ENCODE peak calls at places on chromosomes 3 and 15, in seven cellular contexts. S is Kasumi-1; K is stimulated activated CD8-positive, alpha-beta memory T cell treated with anti-CD3 and anti-CD28 coated beads, Interleukin-12 subunit alpha, Interleukin-12 subunit beta, amount 100 ng/mL, for 4 hours; Z is activated T-cell treated with anti-CD3 and anti-CD28 coated beads for 48 hours; M is GM23338; O is H9; B is brain microvascular endothelial cell. D is an unnamed sample.

GRCh38 chr3:138051946-138052802 is 42.2 kb downstream of the CLDN18 start:
- DNase-seq in S (peak; percentile 20), K (no peak), Z (peak; percentile 22), M (peak; percentile 76), O (peak; percentile 62), B (peak; percentile 60), D (no peak)

GRCh38 chr3:148865039-148865438 is at the start of gene CPA3:
- DNase-seq in S (peak; percentile 47), K (no peak), Z (no peak), M (no peak), O (no peak), B (no peak), D (no peak)

GRCh38 chr3:48661501-48662139 is 1.1 kb downstream of the CELSR3 start:
- DNase-seq in S (peak; percentile 58), K (peak; percentile 54), Z (peak; percentile 69), M (peak; percentile 81), O (peak; percentile 87), B (peak; percentile 18), D (no peak)

GRCh38 chr15:75751901-75752300 is 39.3 kb upstream of the CSPG4 start:
- DNase-seq in S (no peak), K (no peak), Z (no peak), M (no peak), O (no peak), B (no peak), D (no peak)

GRCh38 chr15:28986108-28986507 is 100.3 kb downstream of the APBA2 start:
- DNase-seq in S (no peak), K (no peak), Z (no peak), M (no peak), O (no peak), B (no peak), D (no peak)

GRCh38 chr15:99504823-99505551 is 60.8 kb upstream of the MEF2A start:
- DNase-seq in S (no peak), K (no peak), Z (no peak), M (peak; percentile 12), O (no peak), B (peak; percentile 20), D (no peak)

GRCh38 chr3:105836533-105836932 is 32.3 kb downstream of the CBLB start:
- DNase-seq in S (no peak), K (no peak), Z (no peak), M (no peak), O (no peak), B (peak; percentile 98), D (no peak)

GRCh38 chr3:52554026-52554755 is 17.8 kb downstream of the UQCC5 start:
- DNase-seq in S (no peak), K (no peak), Z (no peak), M (no peak), O (no peak), B (no peak), D (no peak)

GRCh38 chr3:90015688-90016356 is 908.4 kb downstream of the EPHA3 start:
- DNase-seq in S (no peak), K (no peak), Z (no peak), M (no peak), O (no peak), B (peak; percentile 92), D (no peak)

GRCh38 chr3:84547207-84547606 is 411.6 kb upstream of the CADM2 start:
- DNase-seq in S (no peak), K (no peak), Z (no peak), M (no peak), O (no peak), B (no peak), D (no peak)

GRCh38 chr3:10815487-10815886 is 541 bp upstream of the SLC6A11 start:
- DNase-seq in S (no peak), K (no peak), Z (no peak), M (no peak), O (no peak), B (no peak), D (no peak)